ENCODE peak calls at places on chromosomes 11 and 22, in four cellular contexts. One of them, this sample, is unnamed.

GRCh38 chr11:44846852-44847251 is 103.8 kb downstream of the TP53I11 start:
- DNase-seq in MV-4-11: no peak
- DNase-seq in NCI-H1092 treated with DMSO at 0.1 percent for 48 hours: no peak
- DNase-seq in stimulated activated CD8-positive, alpha-beta memory T cell treated with anti-CD3 and anti-CD28 coated beads, Interleukin-7, amount 100 ng/mL, for 48 hours: no peak
- DNase-seq in this sample: no peak

GRCh38 chr11:6799402-6799801 is at the start of gene OR6A2:
- DNase-seq in NCI-H1092 treated with DMSO at 0.1 percent for 48 hours: no peak
- DNase-seq in MV-4-11: no peak
- DNase-seq in stimulated activated CD8-positive, alpha-beta memory T cell treated with anti-CD3 and anti-CD28 coated beads, Interleukin-7, amount 100 ng/mL, for 48 hours: no peak
- DNase-seq in this sample: no peak

GRCh38 chr11:26839911-26840705 is 118.2 kb upstream of the SLC5A12 start:
- DNase-seq in stimulated activated CD8-positive, alpha-beta memory T cell treated with anti-CD3 and anti-CD28 coated beads, Interleukin-7, amount 100 ng/mL, for 48 hours: no peak
- DNase-seq in MV-4-11: no peak
- DNase-seq in NCI-H1092 treated with DMSO at 0.1 percent for 48 hours: no peak
- DNase-seq in this sample: no peak

GRCh38 chr22:50584106-50585096 is 1.8 kb upstream of the CHKB start:
- DNase-seq in stimulated activated CD8-positive, alpha-beta memory T cell treated with anti-CD3 and anti-CD28 coated beads, Interleukin-7, amount 100 ng/mL, for 48 hours: no peak
- DNase-seq in MV-4-11: no peak
- DNase-seq in NCI-H1092 treated with DMSO at 0.1 percent for 48 hours: no peak
- DNase-seq in this sample: no peak

GRCh38 chr11:85835263-85835662 is 19.9 kb upstream of the CCDC83 start:
- DNase-seq in MV-4-11: no peak
- DNase-seq in NCI-H1092 treated with DMSO at 0.1 percent for 48 hours: no peak
- DNase-seq in stimulated activated CD8-positive, alpha-beta memory T cell treated with anti-CD3 and anti-CD28 coated beads, Interleukin-7, amount 100 ng/mL, for 48 hours: no peak
- DNase-seq in this sample: no peak

GRCh38 chr11:95904009-95904650 is 19.8 kb downstream of the MTMR2 start:
- DNase-seq in NCI-H1092 treated with DMSO at 0.1 percent for 48 hours: no peak
- DNase-seq in stimulated activated CD8-positive, alpha-beta memory T cell treated with anti-CD3 and anti-CD28 coated beads, Interleukin-7, amount 100 ng/mL, for 48 hours: no peak
- DNase-seq in MV-4-11: no peak
- DNase-seq in this sample: no peak

GRCh38 chr11:104853276-104853675 is 45.0 kb downstream of the CASP12 start:
- DNase-seq in MV-4-11: no peak
- DNase-seq in stimulated activated CD8-positive, alpha-beta memory T cell treated with anti-CD3 and anti-CD28 coated beads, Interleukin-7, amount 100 ng/mL, for 48 hours: no peak
- DNase-seq in NCI-H1092 treated with DMSO at 0.1 percent for 48 hours: no peak
- DNase-seq in this sample: no peak

GRCh38 chr11:11909727-11910126 is 68.0 kb downstream of the USP47 start:
- DNase-seq in MV-4-11: no peak
- DNase-seq in NCI-H1092 treated with DMSO at 0.1 percent for 48 hours: no peak
- DNase-seq in stimulated activated CD8-positive, alpha-beta memory T cell treated with anti-CD3 and anti-CD28 coated beads, Interleukin-7, amount 100 ng/mL, for 48 hours: no peak
- DNase-seq in this sample: no peak

GRCh38 chr22:38868886-38869381 is 3.1 kb downstream of the CBX6 start:
- DNase-seq in MV-4-11: peak
- DNase-seq in stimulated activated CD8-positive, alpha-beta memory T cell treated with anti-CD3 and anti-CD28 coated beads, Interleukin-7, amount 100 ng/mL, for 48 hours: peak
- DNase-seq in NCI-H1092 treated with DMSO at 0.1 percent for 48 hours: peak
- DNase-seq in this sample: peak

GRCh38 chr11:111205622-111206385 is 39.7 kb upstream of the POU2AF2 start:
- DNase-seq in stimulated activated CD8-positive, alpha-beta memory T cell treated with anti-CD3 and anti-CD28 coated beads, Interleukin-7, amount 100 ng/mL, for 48 hours: no peak
- DNase-seq in NCI-H1092 treated with DMSO at 0.1 percent for 48 hours: no peak
- DNase-seq in MV-4-11: no peak
- DNase-seq in this sample: no peak

GRCh38 chr11:32162906-32163305 is 72.0 kb downstream of the RCN1 start:
- DNase-seq in NCI-H1092 treated with DMSO at 0.1 percent for 48 hours: no peak
- DNase-seq in stimulated activated CD8-positive, alpha-beta memory T cell treated with anti-CD3 and anti-CD28 coated beads, Interleukin-7, amount 100 ng/mL, for 48 hours: no peak
- DNase-seq in MV-4-11: no peak
- DNase-seq in this sample: no peak

GRCh38 chr11:58900479-58901420 is 38.5 kb upstream of the GLYATL1 start:
- DNase-seq in NCI-H1092 treated with DMSO at 0.1 percent for 48 hours: no peak
- DNase-seq in MV-4-11: peak
- DNase-seq in stimulated activated CD8-positive, alpha-beta memory T cell treated with anti-CD3 and anti-CD28 coated beads, Interleukin-7, amount 100 ng/mL, for 48 hours: no peak
- DNase-seq in this sample: peak

GRCh38 chr11:12235549-12235944 is 125.2 kb downstream of the MICAL2 start:
- DNase-seq in stimulated activated CD8-positive, alpha-beta memory T cell treated with anti-CD3 and anti-CD28 coated beads, Interleukin-7, amount 100 ng/mL, for 48 hours: no peak
- DNase-seq in NCI-H1092 treated with DMSO at 0.1 percent for 48 hours: peak
- DNase-seq in MV-4-11: no peak
- DNase-seq in this sample: no peak

GRCh38 chr11:71495286-71496090 is 31.6 kb upstream of the KRTAP5-7 start:
- DNase-seq in NCI-H1092 treated with DMSO at 0.1 percent for 48 hours: no peak
- DNase-seq in MV-4-11: no peak
- DNase-seq in stimulated activated CD8-positive, alpha-beta memory T cell treated with anti-CD3 and anti-CD28 coated beads, Interleukin-7, amount 100 ng/mL, for 48 hours: no peak
- DNase-seq in this sample: no peak

GRCh38 chr22:31491218-31491962 is 1.7 kb upstream of the EIF4ENIF1 start:
- DNase-seq in MV-4-11: no peak
- DNase-seq in stimulated activated CD8-positive, alpha-beta memory T cell treated with anti-CD3 and anti-CD28 coated beads, Interleukin-7, amount 100 ng/mL, for 48 hours: no peak
- DNase-seq in NCI-H1092 treated with DMSO at 0.1 percent for 48 hours: no peak
- DNase-seq in this sample: no peak

GRCh38 chr11:69396051-69396947 is 85.2 kb upstream of the LINC01488 start:
- DNase-seq in MV-4-11: no peak
- DNase-seq in stimulated activated CD8-positive, alpha-beta memory T cell treated with anti-CD3 and anti-CD28 coated beads, Interleukin-7, amount 100 ng/mL, for 48 hours: no peak
- DNase-seq in NCI-H1092 treated with DMSO at 0.1 percent for 48 hours: no peak
- DNase-seq in this sample: no peak

GRCh38 chr22:50532353-50532700 is 2.5 kb upstream of the TYMP start:
- DNase-seq in NCI-H1092 treated with DMSO at 0.1 percent for 48 hours: no peak
- DNase-seq in stimulated activated CD8-positive, alpha-beta memory T cell treated with anti-CD3 and anti-CD28 coated beads, Interleukin-7, amount 100 ng/mL, for 48 hours: no peak
- DNase-seq in MV-4-11: no peak
- DNase-seq in this sample: no peak

GRCh38 chr22:40345801-40346177 is 511 bp upstream of the ADSL start:
- DNase-seq in NCI-H1092 treated with DMSO at 0.1 percent for 48 hours: peak
- DNase-seq in MV-4-11: peak
- DNase-seq in stimulated activated CD8-positive, alpha-beta memory T cell treated with anti-CD3 and anti-CD28 coated beads, Interleukin-7, amount 100 ng/mL, for 48 hours: no peak
- DNase-seq in this sample: no peak

GRCh38 chr22:37865510-37865909 is 16.3 kb downstream of the EIF3L start:
- DNase-seq in stimulated activated CD8-positive, alpha-beta memory T cell treated with anti-CD3 and anti-CD28 coated beads, Interleukin-7, amount 100 ng/mL, for 48 hours: no peak
- DNase-seq in NCI-H1092 treated with DMSO at 0.1 percent for 48 hours: no peak
- DNase-seq in MV-4-11: no peak
- DNase-seq in this sample: no peak

GRCh38 chr11:91798240-91798639 is 426.4 kb upstream of the FAT3 start:
- DNase-seq in MV-4-11: no peak
- DNase-seq in stimulated activated CD8-positive, alpha-beta memory T cell treated with anti-CD3 and anti-CD28 coated beads, Interleukin-7, amount 100 ng/mL, for 48 hours: no peak
- DNase-seq in NCI-H1092 treated with DMSO at 0.1 percent for 48 hours: no peak
- DNase-seq in this sample: no peak

GRCh38 chr11:11813288-11813962 is 28.3 kb upstream of the USP47 start:
- DNase-seq in MV-4-11: no peak
- DNase-seq in stimulated activated CD8-positive, alpha-beta memory T cell treated with anti-CD3 and anti-CD28 coated beads, Interleukin-7, amount 100 ng/mL, for 48 hours: no peak
- DNase-seq in NCI-H1092 treated with DMSO at 0.1 percent for 48 hours: no peak
- DNase-seq in this sample: no peak

GRCh38 chr11:12171921-12172320 is 61.5 kb downstream of the MICAL2 start:
- DNase-seq in NCI-H1092 treated with DMSO at 0.1 percent for 48 hours: no peak
- DNase-seq in MV-4-11: no peak
- DNase-seq in stimulated activated CD8-positive, alpha-beta memory T cell treated with anti-CD3 and anti-CD28 coated beads, Interleukin-7, amount 100 ng/mL, for 48 hours: no peak
- DNase-seq in this sample: no peak